ENCODE peak calls at places on chromosomes 6 and 20, in eight cellular contexts. One of them, this sample, is unnamed.

GRCh38 chr6:115591973-115592486 is 468.7 kb downstream of the FRK start:
- DNase-seq in GM12892: no peak
- DNase-seq in HepG2: no peak
- DNase-seq in GM23338: no peak
- DNase-seq in breast epithelium: no peak
- DNase-seq in sigmoid colon: no peak
- DNase-seq in HL-60: no peak
- DNase-seq in transverse colon: no peak
- DNase-seq in this sample: no peak

GRCh38 chr6:63862486-63863198 is 227.0 kb downstream of the PHF3 start:
- DNase-seq in GM23338: no peak
- DNase-seq in HL-60: no peak
- DNase-seq in breast epithelium: no peak
- DNase-seq in sigmoid colon: no peak
- DNase-seq in transverse colon: no peak
- DNase-seq in GM12892: no peak
- DNase-seq in HepG2: no peak
- DNase-seq in this sample: no peak

GRCh38 chr20:44743916-44744655 is 1.6 kb upstream of the KCNK15 start:
- DNase-seq in GM12892: no peak
- DNase-seq in transverse colon: no peak
- DNase-seq in GM23338: no peak
- DNase-seq in sigmoid colon: no peak
- DNase-seq in HepG2: no peak
- DNase-seq in HL-60: no peak
- DNase-seq in breast epithelium: no peak
- DNase-seq in this sample: no peak

GRCh38 chr20:56893206-56893605 is 264.1 kb downstream of the TFAP2C start:
- DNase-seq in GM23338: peak; percentile 62
- DNase-seq in transverse colon: no peak
- DNase-seq in GM12892: no peak
- DNase-seq in HL-60: no peak
- DNase-seq in sigmoid colon: no peak
- DNase-seq in HepG2: no peak
- DNase-seq in breast epithelium: no peak
- DNase-seq in this sample: no peak

GRCh38 chr6:74578339-74578738 is 627.5 kb downstream of the COL12A1 start:
- DNase-seq in HepG2: no peak
- DNase-seq in breast epithelium: no peak
- DNase-seq in GM12892: no peak
- DNase-seq in HL-60: no peak
- DNase-seq in sigmoid colon: no peak
- DNase-seq in transverse colon: no peak
- DNase-seq in GM23338: no peak
- DNase-seq in this sample: no peak

GRCh38 chr6:168514216-168514615 is 73.2 kb downstream of the SMOC2 start:
- DNase-seq in GM12892: no peak
- DNase-seq in sigmoid colon: peak; percentile 84
- DNase-seq in GM23338: no peak
- DNase-seq in breast epithelium: peak; percentile 68
- DNase-seq in HL-60: no peak
- DNase-seq in transverse colon: peak; percentile 39
- DNase-seq in HepG2: no peak
- DNase-seq in this sample: no peak

GRCh38 chr6:116108836-116109235 is 8.2 kb downstream of the NT5DC1 start:
- DNase-seq in HL-60: no peak
- DNase-seq in GM23338: no peak
- DNase-seq in breast epithelium: no peak
- DNase-seq in sigmoid colon: no peak
- DNase-seq in HepG2: no peak
- DNase-seq in transverse colon: no peak
- DNase-seq in GM12892: no peak
- DNase-seq in this sample: no peak

GRCh38 chr6:42436825-42437224 is 14.9 kb downstream of the TRERF1 start:
- DNase-seq in sigmoid colon: no peak
- DNase-seq in HepG2: no peak
- DNase-seq in HL-60: no peak
- DNase-seq in GM23338: no peak
- DNase-seq in GM12892: no peak
- DNase-seq in breast epithelium: no peak
- DNase-seq in transverse colon: no peak
- DNase-seq in this sample: no peak

GRCh38 chr6:129492260-129492659 is 217.7 kb downstream of the ARHGAP18 start:
- DNase-seq in GM12892: no peak
- DNase-seq in sigmoid colon: no peak
- DNase-seq in HL-60: no peak
- DNase-seq in GM23338: no peak
- DNase-seq in transverse colon: no peak
- DNase-seq in breast epithelium: no peak
- DNase-seq in HepG2: no peak
- DNase-seq in this sample: no peak

GRCh38 chr6:89208551-89208950 is 8.6 kb downstream of the GABRR1 start:
- DNase-seq in breast epithelium: no peak
- DNase-seq in sigmoid colon: no peak
- DNase-seq in HepG2: no peak
- DNase-seq in HL-60: no peak
- DNase-seq in GM12892: no peak
- DNase-seq in GM23338: no peak
- DNase-seq in transverse colon: no peak
- DNase-seq in this sample: no peak

GRCh38 chr6:54426995-54427394 is 118.8 kb downstream of the TINAG start:
- DNase-seq in transverse colon: no peak
- DNase-seq in HepG2: no peak
- DNase-seq in HL-60: no peak
- DNase-seq in GM12892: no peak
- DNase-seq in GM23338: no peak
- DNase-seq in sigmoid colon: no peak
- DNase-seq in breast epithelium: no peak
- DNase-seq in this sample: no peak

GRCh38 chr20:23156170-23156841 is 70.2 kb upstream of the CD93 start:
- DNase-seq in HL-60: peak; percentile 79
- DNase-seq in transverse colon: peak; percentile 40
- DNase-seq in GM12892: no peak
- DNase-seq in breast epithelium: no peak
- DNase-seq in GM23338: no peak
- DNase-seq in HepG2: peak; percentile 50
- DNase-seq in sigmoid colon: peak; percentile 77
- DNase-seq in this sample: no peak

GRCh38 chr6:139595183-139595582 is 220.7 kb upstream of the CITED2 start:
- DNase-seq in sigmoid colon: no peak
- DNase-seq in breast epithelium: no peak
- DNase-seq in GM23338: no peak
- DNase-seq in HepG2: no peak
- DNase-seq in GM12892: no peak
- DNase-seq in transverse colon: no peak
- DNase-seq in HL-60: no peak
- DNase-seq in this sample: no peak

GRCh38 chr6:99241905-99242534 is 107.5 kb downstream of the FAXC start:
- DNase-seq in breast epithelium: no peak
- DNase-seq in HepG2: peak; percentile 1
- DNase-seq in HL-60: no peak
- DNase-seq in GM12892: no peak
- DNase-seq in GM23338: peak; percentile 74
- DNase-seq in sigmoid colon: no peak
- DNase-seq in transverse colon: no peak
- DNase-seq in this sample: peak; percentile 83

GRCh38 chr6:117602899-117603588 is 733 bp upstream of the GOPC start:
- DNase-seq in sigmoid colon: no peak
- DNase-seq in HepG2: no peak
- DNase-seq in transverse colon: no peak
- DNase-seq in HL-60: no peak
- DNase-seq in GM12892: no peak
- DNase-seq in breast epithelium: no peak
- DNase-seq in GM23338: peak; percentile 3
- DNase-seq in this sample: no peak

GRCh38 chr6:27031302-27031701 is 216.2 kb upstream of the PRSS16 start:
- DNase-seq in GM12892: no peak
- DNase-seq in transverse colon: no peak
- DNase-seq in GM23338: no peak
- DNase-seq in sigmoid colon: no peak
- DNase-seq in HL-60: no peak
- DNase-seq in breast epithelium: no peak
- DNase-seq in HepG2: no peak
- DNase-seq in this sample: no peak

GRCh38 chr6:33862536-33862935 is 58.7 kb upstream of the MLN start:
- DNase-seq in GM12892: no peak
- DNase-seq in sigmoid colon: no peak
- DNase-seq in HL-60: no peak
- DNase-seq in transverse colon: no peak
- DNase-seq in GM23338: no peak
- DNase-seq in HepG2: no peak
- DNase-seq in breast epithelium: no peak
- DNase-seq in this sample: no peak

GRCh38 chr6:21506126-21506525 is 87.4 kb upstream of the SOX4 start:
- DNase-seq in GM12892: no peak
- DNase-seq in transverse colon: no peak
- DNase-seq in GM23338: no peak
- DNase-seq in HL-60: no peak
- DNase-seq in sigmoid colon: no peak
- DNase-seq in HepG2: no peak
- DNase-seq in breast epithelium: no peak
- DNase-seq in this sample: no peak

GRCh38 chr20:25142435-25142834 is 53.1 kb upstream of the ENTPD6 start:
- DNase-seq in HepG2: no peak
- DNase-seq in GM12892: no peak
- DNase-seq in breast epithelium: no peak
- DNase-seq in transverse colon: no peak
- DNase-seq in HL-60: no peak
- DNase-seq in sigmoid colon: no peak
- DNase-seq in GM23338: no peak
- DNase-seq in this sample: no peak

GRCh38 chr6:32081168-32081624 is 27.9 kb downstream of the TNXB start:
- DNase-seq in GM23338: no peak
- DNase-seq in HL-60: peak; percentile 47
- DNase-seq in transverse colon: peak; percentile 41
- DNase-seq in GM12892: no peak
- DNase-seq in sigmoid colon: peak; percentile 93
- DNase-seq in HepG2: no peak
- DNase-seq in breast epithelium: no peak
- DNase-seq in this sample: no peak
- TF ChIP-seq POLR2AphosphoS5 in GM23338: no peak
- TF ChIP-seq POLR2AphosphoS5 in HL-60: no peak
- TF ChIP-seq POLR2AphosphoS5 in transverse colon: no peak
- TF ChIP-seq POLR2AphosphoS5 in GM12892: no peak
- TF ChIP-seq POLR2AphosphoS5 in sigmoid colon: no peak
- TF ChIP-seq POLR2AphosphoS5 in HepG2: no peak
- TF ChIP-seq POLR2AphosphoS5 in breast epithelium: no peak
- TF ChIP-seq POLR2AphosphoS5 in this sample: no peak

GRCh38 chr6:37979392-37980221 is 160.1 kb downstream of the ZFAND3 start:
- DNase-seq in GM23338: no peak
- DNase-seq in breast epithelium: no peak
- DNase-seq in GM12892: no peak
- DNase-seq in transverse colon: no peak
- DNase-seq in sigmoid colon: no peak
- DNase-seq in HL-60: no peak
- DNase-seq in HepG2: no peak
- DNase-seq in this sample: no peak
- TF ChIP-seq POLR2AphosphoS5 in GM23338: no peak
- TF ChIP-seq POLR2AphosphoS5 in breast epithelium: no peak
- TF ChIP-seq POLR2AphosphoS5 in GM12892: no peak
- TF ChIP-seq POLR2AphosphoS5 in transverse colon: no peak
- TF ChIP-seq POLR2AphosphoS5 in sigmoid colon: no peak
- TF ChIP-seq POLR2AphosphoS5 in HL-60: no peak
- TF ChIP-seq POLR2AphosphoS5 in HepG2: no peak
- TF ChIP-seq POLR2AphosphoS5 in this sample: no peak

GRCh38 chr20:48147326-48147725 is 362.0 kb upstream of the SULF2 start:
- DNase-seq in GM12892: no peak
- DNase-seq in GM23338: no peak
- DNase-seq in HL-60: no peak
- DNase-seq in HepG2: no peak
- DNase-seq in transverse colon: no peak
- DNase-seq in breast epithelium: no peak
- DNase-seq in sigmoid colon: no peak
- DNase-seq in this sample: no peak

GRCh38 chr20:48146303-48146702 is 361.0 kb upstream of the SULF2 start:
- DNase-seq in HepG2: no peak
- DNase-seq in HL-60: no peak
- DNase-seq in GM12892: no peak
- DNase-seq in sigmoid colon: no peak
- DNase-seq in transverse colon: no peak
- DNase-seq in GM23338: no peak
- DNase-seq in breast epithelium: no peak
- DNase-seq in this sample: no peak

GRCh38 chr20:48143435-48144081 is 358.3 kb upstream of the SULF2 start:
- DNase-seq in HepG2: no peak
- DNase-seq in GM12892: no peak
- DNase-seq in breast epithelium: no peak
- DNase-seq in transverse colon: no peak
- DNase-seq in sigmoid colon: peak; percentile 14
- DNase-seq in GM23338: no peak
- DNase-seq in HL-60: no peak
- DNase-seq in this sample: no peak

GRCh38 chr20:48139262-48140041 is 354.2 kb upstream of the SULF2 start:
- DNase-seq in sigmoid colon: no peak
- DNase-seq in HepG2: no peak
- DNase-seq in GM12892: no peak
- DNase-seq in HL-60: no peak
- DNase-seq in breast epithelium: no peak
- DNase-seq in GM23338: no peak
- DNase-seq in transverse colon: no peak
- DNase-seq in this sample: no peak

DNA sequence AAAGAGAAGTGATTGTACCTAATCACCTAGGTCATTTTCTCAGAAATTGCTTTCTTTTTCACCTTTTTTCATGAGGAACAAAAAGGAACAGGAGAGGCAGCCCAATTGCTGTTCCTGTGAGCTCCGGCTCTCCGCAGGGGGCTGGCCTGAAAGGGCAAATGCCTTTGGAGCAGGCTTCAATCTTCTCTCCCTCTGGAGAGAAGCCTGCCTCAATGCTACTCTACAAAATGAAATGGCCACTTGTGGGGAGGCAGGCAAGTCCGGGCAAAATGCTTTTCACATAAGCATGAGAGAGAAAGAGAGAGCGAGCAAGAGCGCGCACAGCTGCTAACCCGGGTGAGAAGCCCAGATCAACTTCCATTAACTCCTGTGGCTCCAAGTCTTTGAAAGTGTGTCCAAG is 357.0 kb upstream of the SULF2 start:
- DNase-seq in sigmoid colon: peak; percentile 4
- DNase-seq in HL-60: no peak
- DNase-seq in HepG2: no peak
- DNase-seq in breast epithelium: no peak
- DNase-seq in GM12892: no peak
- DNase-seq in GM23338: no peak
- DNase-seq in transverse colon: no peak
- DNase-seq in this sample: no peak
- TF ChIP-seq POLR2AphosphoS5 in sigmoid colon: no peak
- TF ChIP-seq POLR2AphosphoS5 in HL-60: no peak
- TF ChIP-seq POLR2AphosphoS5 in HepG2: no peak
- TF ChIP-seq POLR2AphosphoS5 in breast epithelium: no peak
- TF ChIP-seq POLR2AphosphoS5 in GM12892: no peak
- TF ChIP-seq POLR2AphosphoS5 in GM23338: no peak
- TF ChIP-seq POLR2AphosphoS5 in transverse colon: no peak
- TF ChIP-seq POLR2AphosphoS5 in this sample: no peak

DNA sequence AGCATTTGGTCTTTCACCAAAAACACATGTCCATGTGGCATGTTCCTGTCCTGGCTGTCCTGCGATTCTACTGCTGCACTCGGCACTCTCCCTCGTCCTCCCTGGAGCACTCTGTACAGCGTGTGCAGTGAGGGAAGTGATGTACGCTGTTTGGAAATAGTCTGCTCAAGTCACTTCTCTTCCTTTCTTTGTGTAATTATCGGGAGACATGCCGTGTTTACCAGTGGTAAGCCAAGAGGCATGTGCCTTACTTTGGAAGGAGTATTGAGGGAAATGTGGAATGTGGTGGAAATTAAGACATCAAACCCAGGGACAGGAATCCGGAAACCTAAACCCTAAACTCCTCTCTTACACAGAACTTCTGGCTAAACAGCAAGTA is 268.5 kb upstream of the FOXQ1 start:
- DNase-seq in HL-60: no peak
- DNase-seq in transverse colon: no peak
- DNase-seq in sigmoid colon: no peak
- DNase-seq in breast epithelium: no peak
- DNase-seq in GM12892: no peak
- DNase-seq in HepG2: no peak
- DNase-seq in GM23338: no peak
- DNase-seq in this sample: no peak
- TF ChIP-seq POLR2AphosphoS5 in HL-60: no peak
- TF ChIP-seq POLR2AphosphoS5 in transverse colon: no peak
- TF ChIP-seq POLR2AphosphoS5 in sigmoid colon: no peak
- TF ChIP-seq POLR2AphosphoS5 in breast epithelium: no peak
- TF ChIP-seq POLR2AphosphoS5 in GM12892: no peak
- TF ChIP-seq POLR2AphosphoS5 in HepG2: no peak
- TF ChIP-seq POLR2AphosphoS5 in GM23338: no peak
- TF ChIP-seq POLR2AphosphoS5 in this sample: no peak

This sample was measured in SK-N-MC.